ENCODE peak calls at places on chromosomes 1 and 21, in nine cellular contexts. O is stimulated activated naive CD8-positive, alpha-beta T cell treated with anti-CD3 and anti-CD28 coated beads, Interleukin-15, amount 100 ng/mL, for 72 hours; P is GM12865; G is Daoy; U is IMR-90; L is stimulated activated CD4-positive, alpha-beta T cell treated with anti-CD3 and anti-CD28 coated beads, Interleukin-12 subunit alpha, Interleukin-12 subunit beta, amount 100 ng/mL, for 4 hours; E is A172; S is activated T-cell treated with anti-CD3 and anti-CD28 coated beads, Interleukin-2, amount 50 U/mL, for 4 hours; K is globus pallidus. V is an unnamed sample.

GRCh38 chr1:34701326-34702129 is 53.3 kb upstream of the GJB5 start:
- DNase-seq in S (no peak), L (no peak), G (no peak), K (no peak), O (no peak), P (no peak), E (no peak), U (no peak), V (no peak)

GRCh38 chr21:34818663-34819158 is 149.9 kb downstream of the CLIC6 start:
- DNase-seq in E (no peak), L (no peak), O (no peak), K (no peak), P (no peak), U (peak), S (no peak), G (no peak), V (no peak)

GRCh38 chr1:18814340-18815202 is 44.9 kb downstream of the TAS1R2 start:
- DNase-seq in K (no peak), P (no peak), U (no peak), E (no peak), G (peak), S (no peak), O (no peak), L (no peak), V (peak)

GRCh38 chr1:99328171-99328570 is 63.9 kb downstream of the PLPPR4 start:
- DNase-seq in L (no peak), E (no peak), G (no peak), O (no peak), P (no peak), S (no peak), U (no peak), K (no peak), V (no peak)

GRCh38 chr1:9705337-9706098 is 54.0 kb downstream of the PIK3CD start:
- DNase-seq in L (no peak), G (no peak), K (no peak), S (no peak), U (peak), O (no peak), E (peak), P (no peak), V (no peak)

GRCh38 chr1:86970938-86971337 is 56.5 kb downstream of the HS2ST1 start:
- DNase-seq in P (no peak), S (no peak), G (no peak), E (no peak), U (no peak), K (no peak), O (no peak), L (no peak), V (no peak)

GRCh38 chr1:157691285-157691920 is 9.2 kb downstream of the FCRL3 start:
- DNase-seq in L (no peak), E (peak), G (peak), P (peak), U (peak), K (peak), S (no peak), O (no peak), V (no peak)

GRCh38 chr1:24442764-24443163 is 27.2 kb downstream of the NIPAL3 start:
- DNase-seq in L (no peak), K (peak), G (no peak), O (no peak), P (no peak), E (no peak), S (no peak), U (peak), V (no peak)

GRCh38 chr1:204872262-204872881 is 1.7 kb downstream of the NFASC start:
- DNase-seq in G (no peak), O (no peak), L (no peak), K (no peak), U (no peak), E (peak), P (no peak), S (no peak), V (no peak)

GRCh38 chr21:45852886-45853400 is 128.6 kb upstream of the COL6A1 start:
- DNase-seq in G (no peak), U (no peak), S (no peak), P (no peak), L (no peak), O (no peak), K (no peak), E (no peak), V (no peak)

GRCh38 chr1:180898441-180899219 is 14.1 kb upstream of the KIAA1614 start:
- DNase-seq in K (no peak), L (no peak), U (peak), G (no peak), P (no peak), E (no peak), S (no peak), O (no peak), V (no peak)

GRCh38 chr21:34690041-34690792 is 21.4 kb downstream of the CLIC6 start:
- DNase-seq in E (peak), U (no peak), G (no peak), S (no peak), O (no peak), P (no peak), K (no peak), L (no peak), V (no peak)

GRCh38 chr1:3369437-3370076 is 84.9 kb upstream of the ARHGEF16 start:
- DNase-seq in U (peak), G (peak), E (peak), L (no peak), K (peak), P (no peak), O (no peak), S (no peak), V (no peak)

GRCh38 chr1:151457911-151458882 is 1.1 kb downstream of the POGZ start:
- DNase-seq in G (peak), P (peak), L (peak), S (peak), E (peak), K (peak), O (peak), U (peak), V (peak)

GRCh38 chr1:223228931-223229528 is 86.0 kb upstream of the TLR5 start:
- DNase-seq in G (peak), O (no peak), E (no peak), K (no peak), S (no peak), L (no peak), U (no peak), P (no peak), V (no peak)

GRCh38 chr1:209513226-209513625 is 70.3 kb upstream of the CAMK1G start:
- DNase-seq in U (peak), E (peak), P (peak), S (no peak), G (peak), L (no peak), K (peak), O (no peak), V (peak)

GRCh38 chr21:29351691-29352090 is 53.0 kb downstream of the BACH1 start:
- DNase-seq in E (peak), S (no peak), O (no peak), L (no peak), G (no peak), K (no peak), P (no peak), U (peak), V (no peak)

GRCh38 chr1:25009675-25010262 is 79.7 kb upstream of the RUNX3 start:
- DNase-seq in K (no peak), S (no peak), L (no peak), E (no peak), G (no peak), O (peak), P (peak), U (no peak), V (no peak)

GRCh38 chr1:79554620-79555160 is 548.2 kb upstream of the ADGRL4 start:
- DNase-seq in P (no peak), G (no peak), K (no peak), E (no peak), O (no peak), L (no peak), U (peak), S (no peak), V (no peak)

V was measured in NCI-H2171.